ENCODE peak calls at places on chromosomes 4 and X, in six cellular contexts. D is AG10803, I is fibroblast of the aortic adventitia, A is astrocyte of the spinal cord, W is neural crest cell, Y is dorsolateral prefrontal cortex. V is an unnamed sample.
A peak's percentile ranks its signal among the peaks of the same experiment; 100 is the strongest.

GRCh38 chr4:6884341-6884870 is 25.2 kb upstream of the TBC1D14 start:
- DNase-seq in W (no peak), I (peak; percentile 24), Y (no peak), A (no peak), D (peak; percentile 43), V (no peak)

GRCh38 chr4:137156054-137156453 is 376.2 kb downstream of the PCDH18 start:
- DNase-seq in W (no peak), A (peak; percentile 43), Y (no peak), D (peak; percentile 97), I (peak; percentile 86), V (no peak)

GRCh38 chrX:134520860-134521390 is 61.0 kb downstream of the HPRT1 start:
- DNase-seq in A (peak; percentile 73), W (peak; percentile 6), I (peak; percentile 77), D (peak; percentile 68), Y (no peak), V (no peak)

GRCh38 chrX:45011131-45011530 is 138.1 kb downstream of the KDM6A start:
- DNase-seq in Y (no peak), I (no peak), W (no peak), A (peak; percentile 55), D (peak; percentile 38), V (no peak)

GRCh38 chr4:73759357-73759756 is 19.0 kb downstream of the CXCL8 start:
- DNase-seq in Y (no peak), I (no peak), D (no peak), W (no peak), A (no peak), V (no peak)

GRCh38 chrX:131675596-131676194 is 131.8 kb downstream of the OR13H1 start:
- DNase-seq in W (no peak), A (peak; percentile 13), D (no peak), Y (no peak), I (peak; percentile 6), V (no peak)

GRCh38 chr4:145583191-145583590 is 36.0 kb upstream of the MMAA start:
- DNase-seq in A (no peak), D (no peak), W (no peak), I (no peak), Y (no peak), V (no peak)

GRCh38 chrX:120604359-120604782 is 470 bp downstream of the MCTS1 start:
- DNase-seq in Y (no peak), A (peak; percentile 18), W (no peak), D (peak; percentile 75), I (peak; percentile 51), V (no peak)

GRCh38 chr4:60443068-60443467 is 757.1 kb upstream of the ADGRL3 start:
- DNase-seq in I (no peak), W (no peak), D (no peak), Y (no peak), A (no peak), V (no peak)

GRCh38 chr4:123709336-123709735 is 312.7 kb downstream of the SPRY1 start:
- DNase-seq in A (no peak), D (no peak), I (no peak), W (no peak), Y (no peak), V (no peak)

GRCh38 chrX:104315555-104315954 is 60.8 kb upstream of the ESX1 start:
- DNase-seq in A (peak; percentile 68), D (peak; percentile 58), I (peak; percentile 79), W (no peak), Y (no peak), V (no peak)

GRCh38 chr4:136687118-136687517 is 845.2 kb downstream of the PCDH18 start:
- DNase-seq in I (peak; percentile 1), D (no peak), W (no peak), A (no peak), Y (no peak), V (no peak)

GRCh38 chr4:182905038-182905437 is 12.1 kb downstream of the DCTD start:
- DNase-seq in D (no peak), I (no peak), Y (no peak), A (no peak), W (no peak), V (no peak)

GRCh38 chr4:3305610-3306371 is 13.0 kb downstream of the RGS12 start:
- DNase-seq in D (no peak), Y (peak; percentile 44), A (no peak), W (no peak), I (no peak), V (peak; percentile 51)

GRCh38 chr4:125315571-125316390 is 1.0 kb downstream of the FAT4 start:
- DNase-seq in A (peak; percentile 73), Y (peak; percentile 76), W (peak; percentile 50), I (peak; percentile 60), D (peak; percentile 46), V (peak; percentile 81)

GRCh38 chr4:111562811-111563210 is 582.4 kb upstream of the FAM241A start:
- DNase-seq in I (no peak), W (no peak), A (peak; percentile 13), Y (no peak), D (peak; percentile 75), V (no peak)

GRCh38 chrX:107135076-107135964 is 16.7 kb upstream of the RBM41 start:
- DNase-seq in Y (no peak), I (peak; percentile 75), W (no peak), D (peak; percentile 33), A (peak; percentile 61), V (no peak)

GRCh38 chrX:113400193-113400704 is 559.6 kb upstream of the AMOT start:
- DNase-seq in A (peak; percentile 4), D (peak; percentile 18), Y (no peak), I (peak; percentile 50), W (no peak), V (no peak)

GRCh38 chrX:119734897-119735339 is 23.5 kb upstream of the SOWAHD start:
- DNase-seq in I (no peak), Y (no peak), D (peak; percentile 9), W (no peak), A (no peak), V (no peak)

GRCh38 chr4:71550220-71551190 is 211.7 kb downstream of the SLC4A4 start:
- DNase-seq in A (peak; percentile 72), D (peak; percentile 27), W (no peak), I (peak; percentile 33), Y (no peak), V (no peak)

GRCh38 chrX:74080165-74080564 is 223.8 kb upstream of the ZCCHC13 start:
- DNase-seq in A (no peak), D (no peak), I (no peak), Y (no peak), W (no peak), V (no peak)

GRCh38 chr4:8317474-8317873 is 47.9 kb downstream of the HTRA3 start:
- DNase-seq in Y (peak; percentile 18), I (no peak), A (no peak), D (no peak), W (no peak), V (no peak)

GRCh38 chrX:70769659-70770232 is 138.8 kb downstream of the TEX11 start:
- DNase-seq in D (no peak), W (no peak), A (peak; percentile 19), Y (no peak), I (peak; percentile 30), V (no peak)
- TF ChIP-seq CTCF in D (peak; percentile 40), W (peak; percentile 70), A (peak; percentile 24), Y (peak; percentile 30), I (peak; percentile 43), V (peak; percentile 78)

DNA sequence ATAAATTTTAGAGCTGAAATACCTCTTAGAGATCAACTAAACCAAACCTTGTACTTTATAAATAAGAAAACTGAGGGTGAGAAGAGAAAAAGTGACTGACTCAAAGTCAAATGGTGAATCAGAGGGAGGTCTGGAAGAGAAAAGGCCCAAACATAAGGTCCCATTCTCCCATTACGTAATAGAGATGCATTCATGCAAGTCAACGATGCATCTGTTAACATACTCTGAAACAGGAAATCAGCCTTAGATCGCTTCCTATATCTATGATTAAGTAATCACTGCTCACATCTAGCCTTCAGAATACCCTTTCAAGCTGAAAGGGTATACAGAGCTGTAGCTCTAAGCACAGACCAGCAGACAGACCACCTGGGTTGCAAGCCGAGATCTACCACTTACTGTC is 6.5 kb downstream of the RNF150 start:
- DNase-seq in Y (no peak), A (no peak), W (no peak), I (no peak), D (no peak), V (no peak)
- TF ChIP-seq CTCF in Y (no peak), A (no peak), W (no peak), I (no peak), D (no peak), V (no peak)

GRCh38 chr4:4901877-4902276 is 42.4 kb downstream of the MSX1 start:
- DNase-seq in A (no peak), Y (no peak), I (no peak), D (no peak), W (no peak), V (no peak)
- TF ChIP-seq CTCF in A (no peak), Y (no peak), I (peak; percentile 28), D (no peak), W (peak; percentile 25), V (peak; percentile 46)

DNA sequence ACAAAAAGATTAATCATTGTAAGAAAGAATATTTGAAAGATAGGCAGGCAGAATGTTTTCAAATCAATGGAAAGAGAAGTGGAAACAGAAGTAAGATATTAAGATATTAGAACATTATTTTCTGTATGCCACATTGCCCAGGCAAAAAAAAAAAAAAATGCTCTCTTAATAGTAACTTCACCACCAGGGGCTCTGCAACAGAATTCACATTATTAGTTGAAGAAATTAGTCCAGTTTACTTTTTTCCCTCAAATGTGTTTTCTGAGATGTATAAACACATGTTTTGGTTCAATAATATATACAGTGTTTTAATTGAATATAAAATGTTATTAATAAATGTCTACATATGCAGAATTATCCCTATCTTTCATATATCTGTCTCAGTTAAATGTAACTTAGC is 78.0 kb upstream of the ADAD1 start:
- DNase-seq in W (no peak), A (no peak), Y (no peak), I (no peak), D (no peak), V (no peak)
- TF ChIP-seq CTCF in W (peak; percentile 48), A (no peak), Y (no peak), I (peak; percentile 38), D (peak; percentile 22), V (peak; percentile 66)

GRCh38 chrX:23952401-23952800 is 44.6 kb downstream of the CXorf58 start:
- DNase-seq in I (no peak), W (no peak), Y (no peak), D (no peak), A (no peak), V (no peak)

GRCh38 chrX:23954396-23954795 is 46.6 kb downstream of the CXorf58 start:
- DNase-seq in A (no peak), W (no peak), D (no peak), Y (no peak), I (no peak), V (no peak)

GRCh38 chrX:23952984-23953907 is 45.4 kb downstream of the CXorf58 start:
- DNase-seq in W (no peak), Y (no peak), A (no peak), I (no peak), D (no peak), V (peak; percentile 27)

GRCh38 chrX:23959781-23960180 is 52.0 kb downstream of the CXorf58 start:
- DNase-seq in I (no peak), D (no peak), A (no peak), W (no peak), Y (no peak), V (peak; percentile 45)

DNA sequence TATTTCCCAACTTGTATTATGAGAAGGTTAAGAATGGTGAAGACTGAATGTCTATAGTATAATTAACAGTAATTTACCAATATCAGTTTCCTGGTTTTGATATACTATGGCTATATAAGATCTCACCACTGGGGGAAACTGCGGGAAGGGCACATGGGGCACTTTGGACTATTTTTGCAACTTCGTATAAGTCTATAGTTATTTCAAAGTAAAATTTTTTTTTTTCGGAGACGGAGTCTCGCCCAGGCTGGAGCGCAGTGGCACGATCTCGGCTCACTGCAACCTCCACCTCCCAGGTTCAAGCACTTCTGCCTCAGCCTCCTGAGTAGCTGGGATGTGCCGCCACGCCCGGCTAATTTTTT is 46.1 kb downstream of the CXorf58 start:
- DNase-seq in Y (no peak), A (no peak), I (no peak), W (no peak), D (no peak), V (peak; percentile 22)
- TF ChIP-seq CTCF in Y (no peak), A (no peak), I (peak; percentile 8), W (peak; percentile 33), D (no peak), V (peak; percentile 57)